ENCODE peak calls at places on chromosome 2, in five cellular contexts. D is psoas muscle, Y is Calu3, X is thoracic aorta, U is AG10803. L is an unnamed sample.
A peak's percentile ranks its signal among the peaks of the same experiment; 100 is the strongest.

GRCh38 chr2:141331127-141331526 is 799.7 kb downstream of the LRP1B start:
- DNase-seq in D (no peak), X (no peak), Y (no peak), U (peak; percentile 83), L (no peak)

GRCh38 chr2:187580462-187581124 is 26.4 kb upstream of the TFPI start:
- DNase-seq in X (no peak), D (no peak), U (peak; percentile 73), Y (no peak), L (no peak)

GRCh38 chr2:108925286-108925685 is 63.7 kb downstream of the EDAR start:
- DNase-seq in D (no peak), X (no peak), U (no peak), Y (no peak), L (no peak)

GRCh38 chr2:86584164-86584913 is 21.1 kb upstream of the CHMP3 start:
- DNase-seq in D (no peak), U (no peak), X (no peak), Y (no peak), L (no peak)

GRCh38 chr2:239440511-239440959 is 39.7 kb upstream of the HDAC4 start:
- DNase-seq in D (no peak), Y (no peak), X (no peak), U (no peak), L (no peak)

GRCh38 chr2:9207641-9208301 is 1.2 kb downstream of the ASAP2 start:
- DNase-seq in Y (peak; percentile 41), X (no peak), D (no peak), U (no peak), L (no peak)

GRCh38 chr2:208686665-208687064 is 280.1 kb downstream of the PTH2R start:
- DNase-seq in U (no peak), X (no peak), D (no peak), Y (no peak), L (no peak)

GRCh38 chr2:2730301-2730833 is 399.3 kb upstream of the MYT1L start:
- DNase-seq in D (no peak), U (no peak), X (no peak), Y (no peak), L (no peak)

DNA sequence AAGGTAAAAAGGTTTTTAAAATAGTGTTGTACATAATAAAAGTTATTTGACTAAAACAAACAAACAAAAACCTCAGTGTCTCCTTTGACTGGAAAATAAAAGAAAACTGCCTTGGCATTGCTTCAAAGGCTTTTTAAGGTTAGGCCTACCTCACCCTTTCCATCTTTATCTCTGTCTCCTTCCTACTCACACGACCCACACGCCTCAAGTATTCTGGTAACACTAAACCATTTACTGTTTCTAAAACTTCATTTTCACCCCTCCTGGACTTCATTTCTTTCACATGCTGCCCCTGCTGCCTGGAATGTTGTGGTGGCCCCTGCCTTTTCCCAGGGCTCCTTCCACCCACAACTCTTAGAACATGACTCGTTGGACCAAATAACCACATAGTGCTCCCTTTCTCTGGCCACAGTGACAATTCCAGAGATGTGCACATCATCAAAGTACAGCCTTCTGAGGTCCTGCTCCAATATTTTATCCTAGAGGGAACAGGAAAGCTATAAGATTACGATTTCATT is 54.0 kb downstream of the ERBB4 start:
- DNase-seq in X (no peak), U (peak; percentile 29), Y (no peak), D (no peak), L (no peak)
- TF ChIP-seq CTCF in X (no peak), U (peak; percentile 10), Y (no peak), D (no peak), L (no peak)

DNA sequence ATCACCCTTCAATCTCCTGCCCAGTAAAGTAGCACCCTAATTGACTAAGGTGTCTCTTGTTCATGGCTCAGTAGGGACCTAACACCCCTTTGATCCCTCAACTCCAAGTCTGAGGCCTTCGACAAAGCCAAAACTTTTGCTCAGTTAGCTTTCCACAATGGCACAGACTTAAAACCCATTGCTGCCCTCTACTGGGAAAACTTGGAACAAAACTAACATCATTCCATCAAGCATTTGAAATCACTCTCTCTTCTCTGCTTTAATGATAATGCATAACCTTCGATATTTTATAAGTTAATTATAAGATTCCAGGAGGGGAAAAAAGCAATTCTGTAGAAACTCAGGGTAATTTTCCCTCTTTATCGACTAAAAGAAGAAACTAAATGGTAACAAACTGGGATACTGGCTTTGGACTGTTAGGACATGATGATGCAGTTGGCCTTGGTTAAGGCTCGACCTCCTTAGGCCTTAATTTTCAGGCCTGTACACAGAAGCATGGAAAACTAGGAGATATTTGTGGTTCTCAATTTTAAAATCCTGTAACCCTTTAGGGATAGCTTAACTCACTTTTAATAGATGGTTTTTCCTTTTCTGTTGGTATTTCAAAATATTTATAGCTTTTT is 127.8 kb downstream of the STK39 start:
- DNase-seq in Y (peak; percentile 49), X (no peak), D (no peak), U (peak; percentile 65), L (no peak)
- TF ChIP-seq CTCF in Y (no peak), X (peak; percentile 45), D (peak; percentile 61), U (peak; percentile 81), L (no peak)

GRCh38 chr2:97816411-97816810 is 103.0 kb downstream of the ZAP70 start:
- DNase-seq in X (no peak), U (no peak), D (no peak), Y (no peak), L (no peak)
- TF ChIP-seq CTCF in X (no peak), U (no peak), D (no peak), Y (no peak), L (no peak)

DNA sequence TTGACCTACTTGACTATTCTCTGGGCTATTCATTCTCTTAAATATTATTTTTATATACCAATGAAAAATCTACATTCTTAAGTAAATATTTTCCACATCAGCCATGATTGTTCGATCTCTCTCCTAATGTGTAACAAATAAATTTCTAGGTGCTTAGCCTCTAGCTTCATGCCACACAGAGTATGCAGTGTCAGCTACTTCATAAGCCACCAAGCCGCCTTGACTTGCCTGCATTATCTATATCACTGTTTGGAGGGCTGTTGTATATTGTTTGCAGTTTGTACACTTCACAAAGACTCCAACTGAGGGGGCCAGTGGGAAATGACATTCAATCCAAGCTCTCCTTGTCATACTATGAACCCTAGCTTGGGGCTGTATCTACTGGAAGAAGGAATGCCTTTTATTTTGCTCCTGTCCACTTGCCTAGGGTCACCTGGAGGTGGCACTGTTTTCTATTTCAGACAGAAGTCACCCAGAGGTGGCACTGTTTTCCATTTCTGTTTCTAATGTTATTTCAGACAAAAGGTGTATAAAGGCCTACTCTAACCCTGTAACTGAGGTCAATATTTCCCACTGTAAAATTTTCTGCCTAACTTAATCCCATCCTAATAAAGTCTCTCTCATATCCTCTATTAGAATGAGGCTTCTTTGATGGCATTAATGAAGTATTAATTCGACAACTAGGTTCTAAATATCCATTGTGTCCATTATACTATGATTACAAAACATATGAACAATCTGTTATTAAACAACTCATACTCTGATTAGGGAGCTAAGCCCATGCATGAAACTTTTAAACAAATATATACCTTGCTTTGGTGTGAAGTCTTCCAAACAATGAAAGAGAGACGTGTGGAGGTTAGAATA is 36.4 kb downstream of the COL5A2 start:
- DNase-seq in Y (peak; percentile 63), X (no peak), D (no peak), U (peak; percentile 50), L (no peak)
- TF ChIP-seq CTCF in Y (peak; percentile 94), X (no peak), D (peak; percentile 45), U (peak; percentile 75), L (no peak)

GRCh38 chr2:143209570-143210445 is 80.6 kb downstream of the ARHGAP15 start:
- DNase-seq in D (no peak), X (no peak), U (no peak), Y (no peak), L (no peak)

GRCh38 chr2:143210446-143210819 is 81.2 kb downstream of the ARHGAP15 start:
- DNase-seq in X (no peak), Y (no peak), U (no peak), D (no peak), L (no peak)

GRCh38 chr2:143205106-143205764 is 76.0 kb downstream of the ARHGAP15 start:
- DNase-seq in D (no peak), X (no peak), Y (no peak), U (peak; percentile 12), L (no peak)
- TF ChIP-seq CTCF in D (no peak), X (no peak), Y (peak; percentile 50), U (peak; percentile 44), L (no peak)

DNA sequence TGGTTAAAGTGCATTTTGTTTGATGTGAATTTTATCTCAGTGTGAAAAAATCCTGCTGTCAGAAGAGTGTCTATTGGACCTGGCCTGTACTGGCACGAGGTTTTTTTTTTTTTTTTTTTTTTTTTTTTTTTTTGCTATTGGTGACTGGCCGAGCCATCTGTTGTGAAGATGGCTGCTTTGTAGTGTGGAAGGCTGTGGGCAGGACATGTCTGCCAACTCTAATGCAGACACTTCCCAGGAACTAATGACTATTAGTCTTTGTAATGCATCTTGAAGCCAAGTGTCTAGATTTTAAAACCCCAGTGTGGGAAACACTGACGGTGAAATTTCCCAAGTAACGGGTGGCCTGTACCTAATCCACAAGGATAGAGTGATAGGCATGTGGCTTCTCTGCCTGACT is 34.3 kb downstream of the ZAP70 start:
- DNase-seq in Y (no peak), D (no peak), X (no peak), U (peak; percentile 96), L (no peak)
- TF ChIP-seq CTCF in Y (no peak), D (no peak), X (no peak), U (no peak), L (no peak)

DNA sequence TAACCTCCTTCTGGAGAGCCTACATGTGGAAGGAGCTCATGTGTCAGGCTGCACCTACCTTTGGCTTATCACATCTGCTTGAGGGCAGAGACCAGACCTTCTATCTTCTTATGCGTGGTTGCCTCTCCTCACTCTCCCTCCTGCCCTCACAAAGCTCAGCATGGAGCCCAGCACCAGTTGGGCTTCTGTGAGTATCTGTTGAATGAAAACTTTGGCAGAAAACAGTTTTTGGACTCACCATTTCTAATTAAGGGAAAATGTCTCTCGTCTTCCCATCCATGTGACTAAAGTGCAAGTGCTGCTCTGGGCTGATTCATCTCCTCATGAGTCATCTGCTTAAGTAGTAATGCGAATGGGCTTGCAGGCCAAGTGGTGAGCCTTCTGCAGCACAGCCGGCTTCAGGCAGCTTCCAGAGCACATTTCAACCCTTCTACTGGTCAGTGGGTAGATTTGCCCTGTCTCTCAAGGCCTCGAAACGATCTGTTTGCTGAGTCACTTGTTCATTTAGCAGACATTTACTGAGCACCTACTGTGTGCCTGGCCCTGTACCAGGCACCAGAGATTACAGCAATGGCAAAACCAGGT is 102.6 kb downstream of the VSNL1 start:
- DNase-seq in Y (peak; percentile 18), U (peak; percentile 94), X (no peak), D (no peak), L (no peak)
- TF ChIP-seq CTCF in Y (no peak), U (peak; percentile 7), X (no peak), D (no peak), L (no peak)

GRCh38 chr2:31440764-31441163 is 26.2 kb upstream of the XDH start:
- DNase-seq in U (peak; percentile 97), D (no peak), X (no peak), Y (no peak), L (no peak)

GRCh38 chr2:31429759-31430438 is 15.4 kb upstream of the XDH start:
- DNase-seq in D (no peak), Y (peak; percentile 80), X (no peak), U (no peak), L (no peak)

GRCh38 chr2:31433541-31433940 is 19.0 kb upstream of the XDH start:
- DNase-seq in D (no peak), Y (no peak), X (no peak), U (no peak), L (no peak)

GRCh38 chr2:31430439-31431165 is 16.1 kb upstream of the XDH start:
- DNase-seq in U (no peak), D (no peak), Y (no peak), X (no peak), L (no peak)

DNA sequence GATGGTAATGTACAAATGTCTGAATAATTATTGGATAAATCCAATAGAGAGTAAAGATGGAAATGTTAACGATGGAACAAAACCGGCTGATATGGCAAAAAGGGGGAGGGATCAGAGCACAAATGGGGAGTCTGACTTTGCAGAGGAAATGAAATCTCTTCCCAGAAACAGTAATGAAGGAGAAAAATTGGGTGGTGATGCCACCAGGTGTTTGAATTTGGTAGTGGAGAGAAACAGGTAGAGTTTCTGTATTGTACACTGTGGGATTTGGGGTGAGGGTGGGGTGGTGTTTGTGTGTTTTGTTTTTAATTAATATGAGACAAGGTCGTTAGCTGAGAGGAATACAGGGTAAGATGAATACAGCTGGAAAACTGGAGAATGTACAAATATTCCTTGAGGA is 20.4 kb upstream of the XDH start:
- DNase-seq in Y (peak; percentile 48), U (no peak), D (no peak), X (no peak), L (no peak)
- TF ChIP-seq CTCF in Y (peak; percentile 46), U (peak; percentile 47), D (peak; percentile 43), X (peak; percentile 12), L (no peak)

L was measured in activated B cell treated with CpG ODN at 0.5 μM for 24 hours.